ENCODE peak calls at places on chromosomes 5 and 9, in six cellular contexts. O is HCT116, S is GM12878, U is Panc1, V is transverse colon, W is HL-60. K is an unnamed sample.

GRCh38 chr9:31071606-31072286 is 1312.7 kb upstream of the ACO1 start:
- DNase-seq in U (no peak), W (no peak), V (no peak), S (no peak), O (no peak), K (no peak)

GRCh38 chr5:137753227-137753985 is 757 bp downstream of the HNRNPA0 start:
- DNase-seq in V (peak; percentile 48), S (no peak), W (no peak), O (no peak), U (no peak), K (no peak)

GRCh38 chr5:163915481-163915961 is 410.1 kb downstream of the MAT2B start:
- DNase-seq in O (no peak), V (peak; percentile 52), S (peak; percentile 62), W (no peak), U (no peak), K (peak; percentile 49)

GRCh38 chr9:108687360-108687981 is 168.3 kb downstream of the ACTL7B start:
- DNase-seq in O (no peak), V (no peak), U (no peak), S (no peak), W (no peak), K (peak; percentile 13)

GRCh38 chr9:72909428-72909827 is 43.4 kb downstream of the ALDH1A1 start:
- DNase-seq in U (no peak), W (no peak), S (no peak), V (no peak), O (no peak), K (no peak)

GRCh38 chr9:65403721-65404120 is 118.7 kb upstream of the FOXD4L5 start:
- DNase-seq in S (no peak), W (no peak), U (no peak), O (no peak), V (no peak), K (no peak)

GRCh38 chr9:17135578-17135904 is 701 bp downstream of the CNTLN start:
- DNase-seq in V (no peak), S (no peak), U (no peak), W (no peak), O (no peak), K (peak; percentile 66)

GRCh38 chr5:159231167-159231566 is 21.8 kb upstream of the RNF145 start:
- DNase-seq in W (no peak), U (no peak), O (no peak), S (no peak), V (no peak), K (no peak)

GRCh38 chr5:7927466-7928375 is 58.8 kb downstream of the MTRR start:
- DNase-seq in U (peak; percentile 48), S (no peak), V (peak; percentile 74), W (no peak), O (peak; percentile 22), K (peak; percentile 84)

GRCh38 chr5:5752844-5753243 is 330.4 kb downstream of the ICE1 start:
- DNase-seq in O (no peak), V (no peak), U (no peak), S (peak; percentile 88), W (no peak), K (no peak)

GRCh38 chr5:55113327-55113726 is 10.9 kb downstream of the GZMA start:
- DNase-seq in W (no peak), U (no peak), O (no peak), V (no peak), S (no peak), K (no peak)

GRCh38 chr9:136854113-136854841 is 2.1 kb downstream of the MAMDC4 start:
- DNase-seq in V (peak; percentile 15), W (no peak), O (no peak), S (no peak), U (no peak), K (no peak)

GRCh38 chr9:107368696-107369095 is 85.6 kb downstream of the RAD23B start:
- DNase-seq in W (no peak), U (no peak), S (no peak), V (no peak), O (no peak), K (no peak)
- TF ChIP-seq POLR2AphosphoS5 in W (no peak), U (no peak), S (no peak), V (no peak), O (no peak), K (no peak)

DNA sequence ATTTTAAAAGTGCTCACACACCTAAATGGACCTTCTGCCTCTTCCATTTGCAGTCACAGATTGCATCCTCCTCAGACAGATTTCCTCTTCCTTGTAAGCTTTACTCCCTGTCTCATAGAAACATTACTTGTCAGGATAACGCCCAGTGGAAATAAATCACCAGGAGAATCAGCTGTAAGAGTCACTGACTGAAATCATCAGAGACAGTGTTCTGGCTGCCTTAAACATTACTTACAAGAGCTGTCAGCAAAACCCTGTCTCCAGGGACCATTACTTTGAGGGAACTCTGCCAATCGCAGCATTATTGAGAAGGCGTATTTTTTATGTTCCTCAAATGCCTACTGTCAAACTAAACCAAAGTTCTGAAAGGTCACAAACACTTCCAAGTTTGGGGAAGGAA is 5.9 kb downstream of the DPYSL3 start:
- DNase-seq in O (no peak), S (no peak), V (no peak), U (no peak), W (no peak), K (no peak)
- TF ChIP-seq POLR2AphosphoS5 in O (no peak), S (no peak), V (peak; percentile 33), U (no peak), W (no peak), K (no peak)

DNA sequence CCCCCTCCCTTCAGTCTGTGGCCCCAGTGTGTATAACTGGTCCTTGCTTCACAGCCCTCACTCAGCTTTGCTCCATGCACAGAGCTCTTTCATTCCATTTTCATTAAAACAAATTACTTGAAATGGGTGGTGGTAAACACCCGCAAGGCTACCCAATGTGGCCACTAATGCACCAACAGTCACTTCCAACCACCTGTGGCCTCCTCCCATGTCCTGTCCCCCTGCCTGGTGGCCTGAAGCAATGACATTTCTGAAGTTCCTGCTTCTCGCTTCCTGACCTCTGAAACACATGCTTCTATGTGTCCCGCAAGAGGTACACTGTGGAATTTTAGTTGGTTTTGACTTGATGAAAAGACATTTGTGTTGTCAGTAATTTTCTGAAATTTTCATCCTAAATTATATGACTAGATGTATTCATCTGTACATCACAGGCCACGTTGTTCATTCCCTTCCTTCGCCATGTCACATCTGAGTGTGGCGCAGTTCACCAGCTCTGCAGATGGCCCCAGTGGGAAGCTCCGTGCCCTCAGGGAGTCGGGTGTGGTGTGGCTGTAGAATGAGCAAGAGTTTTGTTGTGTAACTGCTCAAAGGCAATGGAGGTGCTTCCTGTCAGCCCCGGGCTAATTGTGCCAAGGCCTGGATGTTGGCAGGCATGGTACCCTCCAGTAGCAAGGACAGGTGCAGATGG is 9.6 kb downstream of the ROPN1L start:
- DNase-seq in W (peak; percentile 62), S (no peak), O (no peak), U (no peak), V (no peak), K (no peak)
- TF ChIP-seq POLR2AphosphoS5 in W (peak; percentile 69), S (no peak), O (no peak), U (no peak), V (no peak), K (no peak)

GRCh38 chr9:104991144-104991953 is 63.4 kb upstream of the ABCA1 start:
- DNase-seq in U (no peak), W (peak; percentile 85), V (peak; percentile 95), S (peak; percentile 42), O (peak; percentile 28), K (peak; percentile 91)
- TF ChIP-seq POLR2AphosphoS5 in U (no peak), W (peak; percentile 98), V (peak; percentile 73), S (no peak), O (no peak), K (no peak)